ENCODE peak calls at places on chromosomes 12 and 14, in nine cellular contexts. N, U, Z, G, E, O, I, S and D are unnamed samples.

GRCh38 chr14:58296731-58297130 is 1.6 kb upstream of the ARID4A start:
- DNase-seq in N (no peak), U (no peak), Z (no peak), G (peak), E (no peak), O (peak), I (no peak), S (no peak), D (peak)

GRCh38 chr12:124837958-124838803 is 25.5 kb downstream of the SCARB1 start:
- DNase-seq in N (peak), U (no peak), Z (peak), G (peak), E (peak), O (peak), I (peak), S (peak), D (peak)

GRCh38 chr14:86038401-86038985 is 508.5 kb downstream of the FLRT2 start:
- DNase-seq in N (peak), U (peak), Z (no peak), G (peak), E (no peak), O (peak), I (peak), S (no peak), D (peak)

GRCh38 chr12:5000658-5001390 is 42.9 kb upstream of the KCNA5 start:
- DNase-seq in N (no peak), U (no peak), Z (no peak), G (no peak), E (no peak), O (no peak), I (no peak), S (no peak), D (no peak)

GRCh38 chr12:94644622-94645021 is 5.7 kb downstream of the TMCC3 start:
- DNase-seq in N (no peak), U (no peak), Z (no peak), G (peak), E (no peak), O (peak), I (peak), S (peak), D (peak)

GRCh38 chr12:3127832-3128231 is 50.7 kb downstream of the TSPAN9 start:
- DNase-seq in N (no peak), U (no peak), Z (no peak), G (peak), E (no peak), O (peak), I (peak), S (no peak), D (peak)

GRCh38 chr12:94092516-94093241 is 55.7 kb upstream of the PLXNC1 start:
- DNase-seq in N (no peak), U (no peak), Z (peak), G (peak), E (no peak), O (peak), I (peak), S (no peak), D (peak)

GRCh38 chr12:92123780-92124707 is 21.6 kb downstream of the BTG1 start:
- DNase-seq in N (no peak), U (no peak), Z (no peak), G (peak), E (no peak), O (no peak), I (no peak), S (no peak), D (no peak)

GRCh38 chr14:66508846-66509621 is 1.1 kb downstream of the GPHN start:
- DNase-seq in N (no peak), U (peak), Z (peak), G (peak), E (no peak), O (peak), I (peak), S (peak), D (peak)

GRCh38 chr12:71900091-71900490 is 38.6 kb upstream of the TPH2 start:
- DNase-seq in N (no peak), U (no peak), Z (no peak), G (peak), E (no peak), O (peak), I (peak), S (no peak), D (peak)
- TF ChIP-seq CTCF in N (peak), U (no peak), Z (no peak), G (peak), E (no peak), O (peak), I (peak), S (peak), D (peak)

GRCh38 chr14:99244960-99245340 is 27.0 kb downstream of the BCL11B start:
- DNase-seq in N (no peak), U (no peak), Z (no peak), G (no peak), E (no peak), O (no peak), I (no peak), S (no peak), D (no peak)

GRCh38 chr14:99247091-99247729 is 24.8 kb downstream of the BCL11B start:
- DNase-seq in N (no peak), U (no peak), Z (no peak), G (no peak), E (no peak), O (no peak), I (no peak), S (no peak), D (no peak)

GRCh38 chr14:99246536-99247083 is 25.4 kb downstream of the BCL11B start:
- DNase-seq in N (no peak), U (no peak), Z (no peak), G (no peak), E (no peak), O (no peak), I (no peak), S (no peak), D (no peak)

GRCh38 chr14:99244299-99244959 is 27.6 kb downstream of the BCL11B start:
- DNase-seq in N (no peak), U (no peak), Z (no peak), G (no peak), E (no peak), O (no peak), I (no peak), S (no peak), D (no peak)

GRCh38 chr14:99245541-99246511 is 26.2 kb downstream of the BCL11B start:
- DNase-seq in N (no peak), U (no peak), Z (no peak), G (no peak), E (no peak), O (no peak), I (no peak), S (no peak), D (no peak)
- H3K4me3 ChIP-seq in N (no peak), U (peak), Z (peak), G (no peak), E (no peak), O (peak), I (no peak), S (no peak), D (no peak)

GRCh38 chr14:64491637-64492036 is 12.0 kb downstream of the ZBTB25 start:
- DNase-seq in N (no peak), U (no peak), Z (no peak), G (no peak), E (no peak), O (no peak), I (no peak), S (no peak), D (no peak)
- TF ChIP-seq CTCF in N (no peak), U (no peak), Z (no peak), G (no peak), E (no peak), O (no peak), I (no peak), S (no peak), D (no peak)

GRCh38 chr12:6553051-6553868 is 2.6 kb downstream of the IFFO1 start:
- DNase-seq in N (no peak), U (no peak), Z (peak), G (peak), E (no peak), O (peak), I (peak), S (peak), D (peak)
- H3K4me3 ChIP-seq in N (peak), U (peak), Z (peak), G (no peak), E (no peak), O (peak), I (no peak), S (peak), D (peak)

DNA sequence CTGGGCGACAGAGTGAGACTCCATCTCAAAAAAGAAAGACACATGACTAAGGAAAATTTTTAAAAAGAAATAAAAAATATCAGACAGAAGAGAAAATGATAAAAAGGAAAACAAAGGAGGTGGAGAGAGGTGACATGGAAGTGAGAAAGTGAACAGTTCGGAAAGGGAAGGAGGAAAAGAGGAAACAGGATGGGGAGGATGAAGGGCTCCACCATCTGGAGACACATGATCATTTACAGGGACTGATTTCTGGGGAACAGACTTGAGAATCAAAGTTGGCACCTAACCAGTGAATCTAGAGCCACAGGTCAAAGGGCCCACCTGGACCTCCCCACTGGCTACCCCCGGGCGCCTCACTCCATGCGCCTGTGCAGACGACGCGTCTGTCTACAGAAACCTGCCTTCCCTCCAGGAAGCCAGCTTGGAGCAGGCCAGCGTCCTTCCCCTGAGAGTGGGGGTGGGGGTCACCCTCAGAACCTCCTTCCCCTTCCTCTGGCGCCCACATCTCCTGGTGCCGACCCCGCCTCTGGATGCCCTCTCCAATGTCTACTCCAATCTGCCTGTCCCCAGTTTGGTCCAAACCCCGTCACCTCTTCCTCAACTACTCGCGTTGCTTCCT is 60.5 kb downstream of the AMN start:
- DNase-seq in N (no peak), U (no peak), Z (no peak), G (no peak), E (no peak), O (no peak), I (no peak), S (no peak), D (no peak)
- TF ChIP-seq CTCF in N (no peak), U (no peak), Z (no peak), G (peak), E (no peak), O (no peak), I (no peak), S (no peak), D (no peak)

GRCh38 chr12:10001141-10001778 is 2.3 kb upstream of the CLEC1B start:
- DNase-seq in N (no peak), U (no peak), Z (no peak), G (no peak), E (no peak), O (no peak), I (no peak), S (no peak), D (no peak)

DNA sequence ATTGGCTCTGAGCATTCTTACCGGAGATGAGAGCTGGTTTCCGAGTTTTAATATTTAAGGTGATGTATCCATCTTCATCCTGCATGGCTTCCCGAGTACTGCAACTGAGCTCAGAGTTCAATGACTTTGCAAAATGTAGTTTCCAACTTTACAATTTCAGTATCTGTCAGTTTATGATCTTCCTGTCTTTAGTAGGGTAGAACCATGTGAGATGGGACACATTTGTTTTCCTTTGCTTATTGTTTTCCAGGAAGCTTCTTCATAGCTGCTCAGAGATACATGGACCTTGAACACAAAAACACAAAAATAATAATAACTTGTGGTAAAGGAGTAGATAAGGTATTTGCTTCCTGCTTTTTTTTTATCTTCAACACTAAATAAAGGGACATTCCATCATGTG is at the start of gene CLEC1B:
- DNase-seq in N (no peak), U (no peak), Z (no peak), G (no peak), E (no peak), O (no peak), I (no peak), S (no peak), D (no peak)
- H3K4me3 ChIP-seq in N (no peak), U (no peak), Z (no peak), G (no peak), E (no peak), O (no peak), I (no peak), S (no peak), D (no peak)

GRCh38 chr12:47801170-47801903 is 18.4 kb downstream of the HDAC7 start:
- DNase-seq in N (no peak), U (no peak), Z (no peak), G (peak), E (no peak), O (no peak), I (no peak), S (no peak), D (no peak)
- TF ChIP-seq CTCF in N (peak), U (peak), Z (no peak), G (peak), E (no peak), O (no peak), I (peak), S (no peak), D (peak)

DNA sequence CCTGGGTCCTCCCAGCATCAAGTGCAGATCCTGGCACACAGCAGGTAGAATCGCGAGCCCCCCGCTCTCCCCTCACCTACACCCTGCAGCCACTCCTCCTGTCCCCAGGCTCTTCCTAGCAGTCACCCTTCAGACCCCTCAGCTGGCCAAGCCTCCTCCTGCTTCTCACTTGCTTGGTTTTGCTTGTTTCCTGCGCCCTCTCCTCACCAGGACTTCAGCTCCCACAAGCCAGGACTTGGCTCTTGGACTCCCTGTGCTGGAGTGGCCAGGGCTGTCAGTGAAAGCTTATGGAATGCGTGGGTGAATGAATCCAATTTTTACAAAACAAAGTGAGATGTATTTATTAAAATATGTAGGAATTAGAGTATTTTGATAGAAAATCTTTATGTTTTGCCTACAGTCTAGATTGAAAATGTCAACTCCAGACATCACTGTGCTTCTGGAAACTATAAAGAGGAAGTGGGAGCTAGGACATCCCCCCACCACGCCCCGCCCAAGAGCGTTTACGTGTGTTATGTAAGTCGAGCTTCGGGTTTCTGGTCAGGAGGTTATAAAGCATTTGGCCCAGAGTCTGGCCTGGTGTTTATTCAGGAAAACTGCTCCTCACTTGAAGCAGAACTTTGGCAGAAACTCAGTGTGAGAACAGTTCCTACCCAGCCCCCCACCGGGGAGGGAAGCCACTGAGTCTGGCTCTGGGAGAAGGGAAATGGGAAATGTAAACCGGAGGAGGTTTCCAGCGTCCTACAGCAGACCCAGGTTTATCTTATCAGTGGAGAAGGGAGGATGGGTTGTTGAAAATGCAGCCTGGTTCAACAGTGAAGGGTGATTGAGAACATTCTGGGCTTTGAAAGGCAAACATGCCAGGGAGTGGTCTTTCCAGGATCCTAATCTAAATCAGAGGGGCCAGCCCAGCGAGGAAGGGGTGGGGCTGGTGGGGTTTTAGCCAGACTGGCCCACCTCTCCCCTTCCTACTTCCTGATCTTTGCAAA is 8.8 kb downstream of the ALDH2 start:
- DNase-seq in N (peak), U (peak), Z (peak), G (peak), E (no peak), O (peak), I (peak), S (peak), D (peak)
- H3K4me3 ChIP-seq in N (peak), U (peak), Z (peak), G (peak), E (no peak), O (no peak), I (no peak), S (peak), D (peak)